ENCODE peak calls at places on chromosomes 1 and 21, in nine cellular contexts. X is fibroblast of lung; L is endothelial cell; N is fibroblast of the aortic adventitia; J is esophagus muscularis mucosa; O is RWPE1; M is stimulated activated naive B cell treated with anti-CD40 and anti-IgM and Interleukin-4, amounts not matched to agents 10 μg/mL and 1 μg/mL and 100 μg/mL, for 72 hours; Y is GM20000; Q is right lobe of liver. Z is an unnamed sample.

GRCh38 chr1:16167331-16168143 is 11.7 kb upstream of the EPHA2 start:
- DNase-seq in X (no peak), L (peak; percentile 67), N (no peak), J (no peak), O (no peak), M (peak; percentile 52), Y (peak; percentile 89), Q (no peak), Z (peak; percentile 87)

GRCh38 chr1:93344886-93345632 is 648 bp upstream of the DR1 start:
- DNase-seq in X (no peak), L (no peak), N (no peak), J (no peak), O (no peak), M (no peak), Y (no peak), Q (no peak), Z (peak; percentile 60)

GRCh38 chr1:5365751-5366150 is 626.5 kb downstream of the NPHP4 start:
- DNase-seq in X (no peak), L (no peak), N (no peak), J (no peak), O (no peak), M (no peak), Y (no peak), Q (no peak), Z (no peak)

GRCh38 chr21:40850071-40850470 is 3.1 kb upstream of the DSCAM start:
- DNase-seq in X (no peak), L (no peak), N (no peak), J (peak; percentile 42), O (no peak), M (no peak), Y (no peak), Q (no peak), Z (no peak)

GRCh38 chr1:87765686-87766085 is 437.0 kb downstream of the LMO4 start:
- DNase-seq in X (peak; percentile 39), L (no peak), N (peak; percentile 40), J (no peak), O (no peak), M (no peak), Y (no peak), Q (no peak), Z (no peak)

GRCh38 chr1:56968878-56969495 is 3.2 kb upstream of the C8B start:
- DNase-seq in X (no peak), L (no peak), N (no peak), J (no peak), O (no peak), M (no peak), Y (no peak), Q (no peak), Z (no peak)

GRCh38 chr1:62796151-62796680 is 12.3 kb downstream of the ATG4C start:
- DNase-seq in X (no peak), L (no peak), N (no peak), J (no peak), O (no peak), M (no peak), Y (no peak), Q (no peak), Z (peak; percentile 35)

GRCh38 chr1:160662888-160663287 is 16.0 kb upstream of the SLAMF1 start:
- DNase-seq in X (no peak), L (no peak), N (no peak), J (peak; percentile 83), O (no peak), M (no peak), Y (no peak), Q (no peak), Z (no peak)

GRCh38 chr1:5944848-5945167 is 47.4 kb downstream of the NPHP4 start:
- DNase-seq in X (no peak), L (no peak), N (no peak), J (no peak), O (no peak), M (no peak), Y (no peak), Q (no peak), Z (no peak)

GRCh38 chr1:2575801-2576663 is 10.5 kb upstream of the PRXL2B start:
- DNase-seq in X (no peak), L (no peak), N (no peak), J (no peak), O (no peak), M (no peak), Y (no peak), Q (peak; percentile 74), Z (no peak)

GRCh38 chr1:179590671-179591070 is 961 bp upstream of the TDRD5 start:
- DNase-seq in X (no peak), L (no peak), N (no peak), J (no peak), O (no peak), M (no peak), Y (peak; percentile 9), Q (no peak), Z (no peak)

GRCh38 chr1:5594056-5594956 is 397.9 kb downstream of the NPHP4 start:
- DNase-seq in X (no peak), L (no peak), N (no peak), J (peak; percentile 72), O (no peak), M (no peak), Y (no peak), Q (no peak), Z (no peak)

GRCh38 chr21:26715878-26716506 is 129.2 kb downstream of the ADAMTS1 start:
- DNase-seq in X (peak; percentile 60), L (peak; percentile 74), N (peak; percentile 69), J (no peak), O (peak; percentile 49), M (no peak), Y (peak; percentile 27), Q (no peak), Z (peak; percentile 55)

GRCh38 chr1:184882649-184883303 is 91.5 kb downstream of the NIBAN1 start:
- DNase-seq in X (no peak), L (no peak), N (no peak), J (no peak), O (no peak), M (no peak), Y (no peak), Q (no peak), Z (no peak)

GRCh38 chr21:27564684-27565280 is 597.9 kb upstream of the ADAMTS5 start:
- DNase-seq in X (peak; percentile 78), L (peak; percentile 29), N (peak; percentile 71), J (no peak), O (peak; percentile 6), M (no peak), Y (no peak), Q (no peak), Z (peak; percentile 42)

GRCh38 chr1:85308837-85309350 is 32.5 kb upstream of the BCL10 start:
- DNase-seq in X (no peak), L (no peak), N (no peak), J (no peak), O (no peak), M (no peak), Y (no peak), Q (no peak), Z (no peak)

GRCh38 chr1:78340006-78340405 is 150.8 kb upstream of the PTGFR start:
- DNase-seq in X (peak; percentile 79), L (no peak), N (peak; percentile 86), J (no peak), O (peak; percentile 71), M (no peak), Y (no peak), Q (no peak), Z (no peak)

GRCh38 chr1:185720633-185721272 is 13.4 kb upstream of the HMCN1 start:
- DNase-seq in X (peak; percentile 72), L (no peak), N (peak; percentile 97), J (no peak), O (no peak), M (no peak), Y (no peak), Q (no peak), Z (peak; percentile 51)

GRCh38 chr1:206631085-206631509 is 4.2 kb upstream of the DYRK3 start:
- DNase-seq in X (peak; percentile 96), L (peak; percentile 58), N (peak; percentile 96), J (no peak), O (peak; percentile 52), M (peak; percentile 49), Y (peak; percentile 74), Q (no peak), Z (peak; percentile 96)

GRCh38 chr1:233151850-233152249 is 143.7 kb downstream of the PCNX2 start:
- DNase-seq in X (no peak), L (no peak), N (peak; percentile 92), J (no peak), O (no peak), M (no peak), Y (no peak), Q (no peak), Z (no peak)

GRCh38 chr1:178810585-178810984 is 60.3 kb downstream of the ANGPTL1 start:
- DNase-seq in X (no peak), L (no peak), N (no peak), J (no peak), O (no peak), M (no peak), Y (no peak), Q (no peak), Z (no peak)

Z was measured in NAMALWA.